ENCODE peak calls at places on chromosomes 7 and 10, in five cellular contexts. One of them, this sample, is unnamed.
A peak's percentile ranks its signal among the peaks of the same experiment; 100 is the strongest.

GRCh38 chr7:74655324-74655723 is 2.2 kb upstream of the GTF2I start:
- DNase-seq in mesothelial cell of epicardium: no peak
- DNase-seq in type B pancreatic cell: no peak
- DNase-seq in left ventricle myocardium inferior: no peak
- DNase-seq in neural crest cell: no peak
- DNase-seq in this sample: no peak

GRCh38 chr7:39413866-39414668 is 152.1 kb upstream of the YAE1 start:
- DNase-seq in mesothelial cell of epicardium: peak; percentile 35
- DNase-seq in type B pancreatic cell: peak; percentile 69
- DNase-seq in left ventricle myocardium inferior: peak; percentile 34
- DNase-seq in neural crest cell: peak; percentile 67
- DNase-seq in this sample: no peak

GRCh38 chr10:121735248-121735647 is 137.0 kb upstream of the FGFR2 start:
- DNase-seq in neural crest cell: no peak
- DNase-seq in left ventricle myocardium inferior: no peak
- DNase-seq in type B pancreatic cell: no peak
- DNase-seq in mesothelial cell of epicardium: no peak
- DNase-seq in this sample: no peak

GRCh38 chr7:73739387-73739767 is 775 bp upstream of the ABHD11 start:
- DNase-seq in type B pancreatic cell: no peak
- DNase-seq in mesothelial cell of epicardium: no peak
- DNase-seq in neural crest cell: no peak
- DNase-seq in left ventricle myocardium inferior: no peak
- DNase-seq in this sample: no peak

GRCh38 chr10:90148121-90148855 is 446.9 kb downstream of the KIF20B start:
- DNase-seq in type B pancreatic cell: no peak
- DNase-seq in neural crest cell: no peak
- DNase-seq in mesothelial cell of epicardium: no peak
- DNase-seq in left ventricle myocardium inferior: no peak
- DNase-seq in this sample: no peak

GRCh38 chr7:95718556-95719410 is 53.6 kb upstream of the DYNC1I1 start:
- DNase-seq in mesothelial cell of epicardium: no peak
- DNase-seq in left ventricle myocardium inferior: no peak
- DNase-seq in neural crest cell: no peak
- DNase-seq in type B pancreatic cell: no peak
- DNase-seq in this sample: no peak

GRCh38 chr10:122198631-122199030 is 72.5 kb upstream of the BTBD16 start:
- DNase-seq in neural crest cell: no peak
- DNase-seq in mesothelial cell of epicardium: no peak
- DNase-seq in type B pancreatic cell: no peak
- DNase-seq in left ventricle myocardium inferior: peak; percentile 31
- DNase-seq in this sample: no peak

GRCh38 chr10:94122247-94122646 is 128.5 kb downstream of the PLCE1 start:
- DNase-seq in neural crest cell: no peak
- DNase-seq in mesothelial cell of epicardium: no peak
- DNase-seq in left ventricle myocardium inferior: no peak
- DNase-seq in type B pancreatic cell: no peak
- DNase-seq in this sample: no peak

GRCh38 chr7:75028299-75028698 is 45.3 kb downstream of the RCC1L start:
- DNase-seq in mesothelial cell of epicardium: no peak
- DNase-seq in left ventricle myocardium inferior: no peak
- DNase-seq in neural crest cell: no peak
- DNase-seq in type B pancreatic cell: no peak
- DNase-seq in this sample: no peak

GRCh38 chr7:28068811-28069216 is 111.8 kb downstream of the JAZF1 start:
- DNase-seq in mesothelial cell of epicardium: no peak
- DNase-seq in left ventricle myocardium inferior: no peak
- DNase-seq in type B pancreatic cell: no peak
- DNase-seq in neural crest cell: no peak
- DNase-seq in this sample: no peak

GRCh38 chr7:897771-898376 is 21.5 kb downstream of the GET4 start:
- DNase-seq in type B pancreatic cell: no peak
- DNase-seq in mesothelial cell of epicardium: no peak
- DNase-seq in left ventricle myocardium inferior: no peak
- DNase-seq in neural crest cell: no peak
- DNase-seq in this sample: no peak

GRCh38 chr10:108095932-108096925 is 931.7 kb upstream of the SORCS1 start:
- DNase-seq in left ventricle myocardium inferior: peak; percentile 19
- DNase-seq in neural crest cell: no peak
- DNase-seq in type B pancreatic cell: no peak
- DNase-seq in mesothelial cell of epicardium: no peak
- DNase-seq in this sample: no peak

GRCh38 chr7:126574276-126574675 is 678.5 kb downstream of the GRM8 start:
- DNase-seq in neural crest cell: no peak
- DNase-seq in left ventricle myocardium inferior: no peak
- DNase-seq in type B pancreatic cell: no peak
- DNase-seq in mesothelial cell of epicardium: no peak
- DNase-seq in this sample: no peak

GRCh38 chr10:46237815-46238510 is 48.8 kb upstream of the ANTXRL start:
- DNase-seq in left ventricle myocardium inferior: no peak
- DNase-seq in type B pancreatic cell: no peak
- DNase-seq in mesothelial cell of epicardium: no peak
- DNase-seq in neural crest cell: no peak
- DNase-seq in this sample: peak; percentile 38

GRCh38 chr7:116652793-116653192 is 19.2 kb upstream of the MET start:
- DNase-seq in mesothelial cell of epicardium: no peak
- DNase-seq in type B pancreatic cell: no peak
- DNase-seq in neural crest cell: no peak
- DNase-seq in left ventricle myocardium inferior: no peak
- DNase-seq in this sample: no peak

GRCh38 chr10:43683451-43684197 is 34.9 kb upstream of the ZNF32 start:
- DNase-seq in neural crest cell: peak; percentile 25
- DNase-seq in left ventricle myocardium inferior: no peak
- DNase-seq in type B pancreatic cell: no peak
- DNase-seq in mesothelial cell of epicardium: no peak
- DNase-seq in this sample: no peak

GRCh38 chr7:150931199-150931869 is 46.8 kb downstream of the KCNH2 start:
- DNase-seq in neural crest cell: no peak
- DNase-seq in type B pancreatic cell: no peak
- DNase-seq in left ventricle myocardium inferior: no peak
- DNase-seq in mesothelial cell of epicardium: no peak
- DNase-seq in this sample: no peak

GRCh38 chr7:130207642-130208041 is at the start of gene SSMEM1:
- DNase-seq in neural crest cell: no peak
- DNase-seq in mesothelial cell of epicardium: no peak
- DNase-seq in type B pancreatic cell: no peak
- DNase-seq in left ventricle myocardium inferior: no peak
- DNase-seq in this sample: no peak

GRCh38 chr7:130210181-130210935 is 2.7 kb downstream of the SSMEM1 start:
- DNase-seq in mesothelial cell of epicardium: no peak
- DNase-seq in neural crest cell: no peak
- DNase-seq in left ventricle myocardium inferior: no peak
- DNase-seq in type B pancreatic cell: no peak
- DNase-seq in this sample: no peak

GRCh38 chr7:130208511-130208910 is 851 bp downstream of the SSMEM1 start:
- DNase-seq in neural crest cell: no peak
- DNase-seq in mesothelial cell of epicardium: no peak
- DNase-seq in type B pancreatic cell: no peak
- DNase-seq in left ventricle myocardium inferior: no peak
- DNase-seq in this sample: no peak

GRCh38 chr7:130205084-130205947 is at the start of gene TMEM209:
- DNase-seq in mesothelial cell of epicardium: peak; percentile 93
- DNase-seq in type B pancreatic cell: peak; percentile 97
- DNase-seq in neural crest cell: peak; percentile 96
- DNase-seq in left ventricle myocardium inferior: peak; percentile 94
- DNase-seq in this sample: peak; percentile 99

DNA sequence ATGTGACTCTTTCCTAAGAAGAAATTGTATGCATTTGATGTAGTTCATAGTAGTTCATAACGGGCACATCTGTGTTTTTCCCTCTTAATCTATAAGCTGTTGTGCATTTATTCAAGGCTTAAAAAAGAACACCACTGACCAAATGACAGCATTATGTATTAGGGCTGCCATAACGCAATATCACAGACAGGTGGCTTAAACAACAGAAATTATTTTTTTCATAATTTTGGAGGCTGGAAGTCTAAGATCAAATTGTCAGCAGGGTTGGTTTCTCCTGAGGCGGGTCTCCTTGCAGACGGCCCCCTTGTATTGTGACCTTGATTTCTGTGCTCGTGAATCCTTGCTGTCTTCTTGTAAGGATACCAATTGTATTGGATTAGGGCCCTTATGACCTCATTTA is 627 bp upstream of the SSMEM1 start:
- DNase-seq in left ventricle myocardium inferior: no peak
- DNase-seq in mesothelial cell of epicardium: no peak
- DNase-seq in neural crest cell: no peak
- DNase-seq in type B pancreatic cell: no peak
- DNase-seq in this sample: no peak
- TF ChIP-seq CTCF in left ventricle myocardium inferior: no peak
- TF ChIP-seq CTCF in mesothelial cell of epicardium: no peak
- TF ChIP-seq CTCF in neural crest cell: peak; percentile 31
- TF ChIP-seq CTCF in type B pancreatic cell: peak; percentile 34
- TF ChIP-seq CTCF in this sample: no peak

DNA sequence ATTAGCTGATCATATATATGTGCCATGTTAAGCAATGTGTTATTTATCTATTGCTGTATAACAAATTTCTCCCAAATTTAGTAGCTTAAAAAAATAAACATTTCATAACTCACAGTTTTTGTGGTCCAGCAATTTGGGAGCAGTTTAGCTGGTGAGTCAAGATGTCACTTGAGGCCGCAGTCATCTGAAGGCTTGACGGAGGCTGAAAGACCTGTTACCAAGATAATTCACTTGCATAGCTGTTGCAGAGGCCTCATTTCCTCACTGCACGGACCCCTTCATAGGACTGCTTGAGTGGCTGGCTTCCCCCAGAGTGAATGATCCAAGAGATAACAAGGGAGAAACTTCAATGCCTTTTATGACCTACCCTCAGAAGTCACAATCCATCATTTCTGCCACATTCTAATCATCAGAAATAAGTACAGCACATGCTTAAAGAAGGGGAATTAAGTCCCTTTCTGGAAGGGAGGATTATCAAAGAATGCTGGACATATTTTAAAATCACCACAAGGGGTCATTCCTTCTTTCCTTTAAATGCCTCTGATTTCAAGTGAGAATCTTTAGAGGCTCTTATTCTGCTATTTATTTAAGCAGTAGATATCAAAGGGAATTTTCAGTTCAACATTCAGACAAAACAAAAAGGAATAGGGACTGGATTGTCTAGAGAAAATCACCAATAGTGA is 10.5 kb upstream of the SRPK2 start:
- DNase-seq in left ventricle myocardium inferior: no peak
- DNase-seq in mesothelial cell of epicardium: no peak
- DNase-seq in neural crest cell: no peak
- DNase-seq in type B pancreatic cell: no peak
- DNase-seq in this sample: no peak
- TF ChIP-seq CTCF in left ventricle myocardium inferior: no peak
- TF ChIP-seq CTCF in mesothelial cell of epicardium: peak; percentile 35
- TF ChIP-seq CTCF in neural crest cell: peak; percentile 59
- TF ChIP-seq CTCF in type B pancreatic cell: peak; percentile 64
- TF ChIP-seq CTCF in this sample: peak; percentile 61

GRCh38 chr10:17801507-17801906 is 7.6 kb upstream of the MRC1 start:
- DNase-seq in mesothelial cell of epicardium: no peak
- DNase-seq in neural crest cell: no peak
- DNase-seq in type B pancreatic cell: no peak
- DNase-seq in left ventricle myocardium inferior: no peak
- DNase-seq in this sample: no peak
- TF ChIP-seq CTCF in mesothelial cell of epicardium: peak; percentile 25
- TF ChIP-seq CTCF in neural crest cell: peak; percentile 38
- TF ChIP-seq CTCF in type B pancreatic cell: peak; percentile 49
- TF ChIP-seq CTCF in left ventricle myocardium inferior: no peak
- TF ChIP-seq CTCF in this sample: no peak

DNA sequence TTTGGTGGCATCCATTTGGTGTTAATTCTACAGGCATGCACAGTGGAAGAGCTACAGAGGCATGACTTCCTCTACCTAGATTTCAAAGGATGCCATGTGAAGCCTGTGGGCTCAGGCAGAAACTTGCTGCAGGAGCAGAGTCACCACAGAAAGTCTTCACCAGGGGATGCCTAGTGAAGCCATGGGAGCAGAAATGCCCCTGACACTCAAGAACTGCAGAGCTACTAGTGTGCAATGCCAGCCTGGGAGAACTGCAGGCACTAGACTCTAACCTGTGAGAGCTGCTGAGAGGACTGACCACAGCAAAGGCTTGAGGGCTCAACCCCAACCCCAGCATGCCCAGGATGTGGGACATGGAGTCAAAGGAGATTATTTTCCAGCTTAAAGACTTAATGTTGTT is 3.9 kb downstream of the OR9A2 start:
- DNase-seq in mesothelial cell of epicardium: no peak
- DNase-seq in type B pancreatic cell: no peak
- DNase-seq in neural crest cell: no peak
- DNase-seq in left ventricle myocardium inferior: no peak
- DNase-seq in this sample: no peak
- TF ChIP-seq CTCF in mesothelial cell of epicardium: no peak
- TF ChIP-seq CTCF in type B pancreatic cell: no peak
- TF ChIP-seq CTCF in neural crest cell: no peak
- TF ChIP-seq CTCF in left ventricle myocardium inferior: no peak
- TF ChIP-seq CTCF in this sample: no peak

GRCh38 chr10:104197364-104197763 is 34.8 kb downstream of the CFAP43 start:
- DNase-seq in type B pancreatic cell: no peak
- DNase-seq in left ventricle myocardium inferior: no peak
- DNase-seq in mesothelial cell of epicardium: no peak
- DNase-seq in neural crest cell: no peak
- DNase-seq in this sample: no peak
- TF ChIP-seq CTCF in type B pancreatic cell: no peak
- TF ChIP-seq CTCF in left ventricle myocardium inferior: no peak
- TF ChIP-seq CTCF in mesothelial cell of epicardium: no peak
- TF ChIP-seq CTCF in neural crest cell: no peak
- TF ChIP-seq CTCF in this sample: no peak

GRCh38 chr10:78432582-78432981 is 398.9 kb downstream of the RPS24 start:
- DNase-seq in neural crest cell: no peak
- DNase-seq in type B pancreatic cell: no peak
- DNase-seq in mesothelial cell of epicardium: no peak
- DNase-seq in left ventricle myocardium inferior: no peak
- DNase-seq in this sample: no peak
- TF ChIP-seq CTCF in neural crest cell: no peak
- TF ChIP-seq CTCF in type B pancreatic cell: peak; percentile 19
- TF ChIP-seq CTCF in mesothelial cell of epicardium: no peak
- TF ChIP-seq CTCF in left ventricle myocardium inferior: peak; percentile 19
- TF ChIP-seq CTCF in this sample: peak; percentile 41

GRCh38 chr10:30387646-30388243 is 38.7 kb upstream of the MTPAP start:
- DNase-seq in left ventricle myocardium inferior: no peak
- DNase-seq in mesothelial cell of epicardium: no peak
- DNase-seq in type B pancreatic cell: no peak
- DNase-seq in neural crest cell: no peak
- DNase-seq in this sample: no peak
- TF ChIP-seq CTCF in left ventricle myocardium inferior: no peak
- TF ChIP-seq CTCF in mesothelial cell of epicardium: no peak
- TF ChIP-seq CTCF in type B pancreatic cell: no peak
- TF ChIP-seq CTCF in neural crest cell: no peak
- TF ChIP-seq CTCF in this sample: no peak

DNA sequence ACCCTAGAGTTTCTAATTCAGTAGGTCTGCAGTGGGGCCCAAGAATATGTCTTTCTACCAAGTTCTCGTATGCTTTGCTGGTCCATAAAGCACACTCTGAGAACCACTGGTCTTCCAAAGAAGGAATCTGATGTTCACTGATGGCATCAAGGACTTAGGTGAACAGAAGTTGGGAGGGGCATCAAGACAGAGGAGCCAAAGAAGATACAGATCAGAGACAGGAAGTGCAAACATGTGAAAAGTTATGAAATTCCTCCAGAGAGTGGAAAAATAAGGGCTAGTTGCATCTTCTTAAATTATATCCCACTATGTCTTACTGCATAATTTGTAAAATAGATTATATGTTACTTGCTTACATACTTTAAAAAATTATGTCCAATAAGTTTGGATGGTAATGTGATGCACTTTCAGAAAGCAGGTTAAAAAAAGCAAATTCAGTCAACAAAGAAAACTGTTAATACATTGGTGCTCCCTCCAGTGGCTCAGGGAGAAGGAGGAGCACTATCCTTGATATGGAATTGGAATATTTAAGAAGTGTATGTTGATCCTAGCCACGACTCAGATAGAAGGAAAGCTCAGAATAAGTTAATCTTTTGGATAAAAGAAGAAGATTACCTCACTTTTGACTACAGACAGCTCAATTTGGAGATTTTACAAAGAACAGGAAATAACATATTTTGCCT is 35.8 kb downstream of the CREB3L2 start:
- DNase-seq in type B pancreatic cell: no peak
- DNase-seq in left ventricle myocardium inferior: no peak
- DNase-seq in mesothelial cell of epicardium: no peak
- DNase-seq in neural crest cell: no peak
- DNase-seq in this sample: no peak
- TF ChIP-seq CTCF in type B pancreatic cell: no peak
- TF ChIP-seq CTCF in left ventricle myocardium inferior: no peak
- TF ChIP-seq CTCF in mesothelial cell of epicardium: no peak
- TF ChIP-seq CTCF in neural crest cell: no peak
- TF ChIP-seq CTCF in this sample: peak; percentile 47